ENCODE peak calls at places on chromosomes 4 and X, in seven cellular contexts. One of them, this sample, is unnamed.
A peak's percentile ranks its signal among the peaks of the same experiment; 100 is the strongest.

GRCh38 chr4:40453912-40454311 is 118.8 kb downstream of the CHRNA9 start:
- DNase-seq in cardiac fibroblast: no peak
- DNase-seq in AG04449: no peak
- DNase-seq in neural progenitor cell: no peak
- DNase-seq in fibroblast of pulmonary artery: no peak
- DNase-seq in HFF-Myc: no peak
- DNase-seq in epithelial cell of proximal tubule: no peak
- DNase-seq in this sample: no peak

GRCh38 chr4:153045111-153045982 is 109.2 kb downstream of the FHDC1 start:
- DNase-seq in cardiac fibroblast: no peak
- DNase-seq in AG04449: no peak
- DNase-seq in neural progenitor cell: no peak
- DNase-seq in fibroblast of pulmonary artery: no peak
- DNase-seq in HFF-Myc: no peak
- DNase-seq in epithelial cell of proximal tubule: no peak
- DNase-seq in this sample: no peak

GRCh38 chrX:47662144-47662657 is 3.2 kb upstream of the UXT start:
- DNase-seq in cardiac fibroblast: peak; percentile 87
- DNase-seq in AG04449: peak; percentile 90
- DNase-seq in neural progenitor cell: no peak
- DNase-seq in fibroblast of pulmonary artery: peak; percentile 90
- DNase-seq in HFF-Myc: peak; percentile 51
- DNase-seq in epithelial cell of proximal tubule: peak; percentile 73
- DNase-seq in this sample: peak; percentile 78

GRCh38 chr4:112952301-112952700 is 97.2 kb upstream of the ANK2 start:
- DNase-seq in cardiac fibroblast: no peak
- DNase-seq in AG04449: no peak
- DNase-seq in neural progenitor cell: no peak
- DNase-seq in fibroblast of pulmonary artery: no peak
- DNase-seq in HFF-Myc: no peak
- DNase-seq in epithelial cell of proximal tubule: no peak
- DNase-seq in this sample: no peak

GRCh38 chr4:71290481-71290880 is 48.3 kb upstream of the SLC4A4 start:
- DNase-seq in cardiac fibroblast: no peak
- DNase-seq in AG04449: no peak
- DNase-seq in neural progenitor cell: no peak
- DNase-seq in fibroblast of pulmonary artery: no peak
- DNase-seq in HFF-Myc: no peak
- DNase-seq in epithelial cell of proximal tubule: no peak
- DNase-seq in this sample: no peak

GRCh38 chr4:15153662-15154061 is 151.4 kb downstream of the CPEB2 start:
- DNase-seq in cardiac fibroblast: peak; percentile 61
- DNase-seq in AG04449: no peak
- DNase-seq in neural progenitor cell: no peak
- DNase-seq in fibroblast of pulmonary artery: peak; percentile 70
- DNase-seq in HFF-Myc: no peak
- DNase-seq in epithelial cell of proximal tubule: no peak
- DNase-seq in this sample: peak; percentile 36

GRCh38 chrX:140580478-140580877 is 75.6 kb upstream of the SOX3 start:
- DNase-seq in cardiac fibroblast: no peak
- DNase-seq in AG04449: no peak
- DNase-seq in neural progenitor cell: no peak
- DNase-seq in fibroblast of pulmonary artery: no peak
- DNase-seq in HFF-Myc: no peak
- DNase-seq in epithelial cell of proximal tubule: no peak
- DNase-seq in this sample: no peak

GRCh38 chr4:94595880-94596483 is 144.2 kb downstream of the PDLIM5 start:
- DNase-seq in cardiac fibroblast: peak; percentile 79
- DNase-seq in AG04449: no peak
- DNase-seq in neural progenitor cell: peak; percentile 46
- DNase-seq in fibroblast of pulmonary artery: peak; percentile 82
- DNase-seq in HFF-Myc: peak; percentile 38
- DNase-seq in epithelial cell of proximal tubule: peak; percentile 16
- DNase-seq in this sample: peak; percentile 84

GRCh38 chr4:95181446-95182306 is 367.1 kb downstream of the UNC5C start:
- DNase-seq in cardiac fibroblast: peak; percentile 13
- DNase-seq in AG04449: no peak
- DNase-seq in neural progenitor cell: peak; percentile 83
- DNase-seq in fibroblast of pulmonary artery: peak; percentile 24
- DNase-seq in HFF-Myc: no peak
- DNase-seq in epithelial cell of proximal tubule: no peak
- DNase-seq in this sample: no peak

GRCh38 chrX:153469811-153470410 is 465 bp downstream of the HAUS7 start:
- DNase-seq in cardiac fibroblast: no peak
- DNase-seq in AG04449: no peak
- DNase-seq in neural progenitor cell: peak; percentile 66
- DNase-seq in fibroblast of pulmonary artery: peak; percentile 24
- DNase-seq in HFF-Myc: no peak
- DNase-seq in epithelial cell of proximal tubule: no peak
- DNase-seq in this sample: peak; percentile 12

GRCh38 chrX:136170109-136170800 is 22.9 kb downstream of the FHL1 start:
- DNase-seq in cardiac fibroblast: peak; percentile 72
- DNase-seq in AG04449: no peak
- DNase-seq in neural progenitor cell: no peak
- DNase-seq in fibroblast of pulmonary artery: peak; percentile 58
- DNase-seq in HFF-Myc: no peak
- DNase-seq in epithelial cell of proximal tubule: no peak
- DNase-seq in this sample: peak; percentile 68

GRCh38 chr4:80340036-80340435 is 4.5 kb downstream of the CFAP299 start:
- DNase-seq in cardiac fibroblast: peak; percentile 22
- DNase-seq in AG04449: no peak
- DNase-seq in neural progenitor cell: no peak
- DNase-seq in fibroblast of pulmonary artery: peak; percentile 47
- DNase-seq in HFF-Myc: no peak
- DNase-seq in epithelial cell of proximal tubule: no peak
- DNase-seq in this sample: peak; percentile 39

GRCh38 chr4:114597410-114598115 is 1.0 kb upstream of the UGT8 start:
- DNase-seq in cardiac fibroblast: no peak
- DNase-seq in AG04449: no peak
- DNase-seq in neural progenitor cell: peak; percentile 13
- DNase-seq in fibroblast of pulmonary artery: no peak
- DNase-seq in HFF-Myc: no peak
- DNase-seq in epithelial cell of proximal tubule: no peak
- DNase-seq in this sample: no peak

GRCh38 chrX:74448669-74449068 is 27.4 kb downstream of the SLC16A2 start:
- DNase-seq in cardiac fibroblast: no peak
- DNase-seq in AG04449: no peak
- DNase-seq in neural progenitor cell: no peak
- DNase-seq in fibroblast of pulmonary artery: no peak
- DNase-seq in HFF-Myc: no peak
- DNase-seq in epithelial cell of proximal tubule: no peak
- DNase-seq in this sample: no peak
- H3K4me3 ChIP-seq in cardiac fibroblast: no peak overlapping the region
- H3K4me3 ChIP-seq in AG04449: no peak overlapping the region
- H3K4me3 ChIP-seq in neural progenitor cell: no peak overlapping the region
- H3K4me3 ChIP-seq in fibroblast of pulmonary artery: no peak overlapping the region
- H3K4me3 ChIP-seq in HFF-Myc: no peak overlapping the region
- H3K4me3 ChIP-seq in epithelial cell of proximal tubule: no peak overlapping the region
- H3K4me3 ChIP-seq in this sample: no peak overlapping the region

GRCh38 chrX:138877746-138878145 is 166.2 kb upstream of the FGF13 start:
- DNase-seq in cardiac fibroblast: no peak
- DNase-seq in AG04449: no peak
- DNase-seq in neural progenitor cell: no peak
- DNase-seq in fibroblast of pulmonary artery: no peak
- DNase-seq in HFF-Myc: no peak
- DNase-seq in epithelial cell of proximal tubule: no peak
- DNase-seq in this sample: peak; percentile 55
- H3K4me3 ChIP-seq in cardiac fibroblast: no peak overlapping the region
- H3K4me3 ChIP-seq in AG04449: no peak overlapping the region
- H3K4me3 ChIP-seq in neural progenitor cell: no peak overlapping the region
- H3K4me3 ChIP-seq in fibroblast of pulmonary artery: no peak overlapping the region
- H3K4me3 ChIP-seq in HFF-Myc: no peak overlapping the region
- H3K4me3 ChIP-seq in epithelial cell of proximal tubule: no peak overlapping the region
- H3K4me3 ChIP-seq in this sample: no peak overlapping the region

DNA sequence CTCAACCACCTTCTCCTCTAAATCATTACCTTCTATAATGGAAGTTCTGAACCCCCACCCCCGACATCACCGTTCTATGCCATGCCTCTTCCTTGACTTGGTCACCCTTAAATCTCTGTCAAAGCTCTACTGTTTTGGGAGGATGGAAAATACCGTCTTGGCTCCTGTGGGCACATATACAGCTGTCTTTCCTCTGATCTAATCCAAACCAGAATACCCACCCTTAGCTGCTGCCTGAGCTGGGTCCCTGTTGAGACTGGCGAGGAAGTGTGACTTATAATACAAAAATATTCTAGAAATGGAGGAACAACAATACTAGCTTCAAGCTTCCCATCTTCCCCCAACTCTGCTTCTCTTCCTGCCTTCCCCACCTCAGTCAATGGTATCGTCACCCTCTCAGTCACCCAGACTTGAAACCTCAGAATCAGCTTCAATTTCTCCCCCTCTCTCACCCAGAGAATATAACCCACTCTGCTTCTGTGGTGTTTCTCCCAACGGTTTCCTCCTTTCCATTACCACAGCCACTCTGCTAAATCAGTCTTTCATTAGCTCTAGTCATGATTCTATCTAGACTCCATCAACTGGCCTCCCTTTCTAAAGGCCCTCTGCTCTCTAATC is 583 bp upstream of the IL2RG start:
- DNase-seq in cardiac fibroblast: no peak
- DNase-seq in AG04449: no peak
- DNase-seq in neural progenitor cell: no peak
- DNase-seq in fibroblast of pulmonary artery: no peak
- DNase-seq in HFF-Myc: no peak
- DNase-seq in epithelial cell of proximal tubule: no peak
- DNase-seq in this sample: no peak
- H3K4me3 ChIP-seq in cardiac fibroblast: no peak overlapping the region
- H3K4me3 ChIP-seq in AG04449: no peak overlapping the region
- H3K4me3 ChIP-seq in neural progenitor cell: no peak overlapping the region
- H3K4me3 ChIP-seq in fibroblast of pulmonary artery: no peak overlapping the region
- H3K4me3 ChIP-seq in HFF-Myc: no peak overlapping the region
- H3K4me3 ChIP-seq in epithelial cell of proximal tubule: no peak overlapping the region
- H3K4me3 ChIP-seq in this sample: no peak overlapping the region

GRCh38 chr4:8024073-8024786 is 84.6 kb upstream of the AFAP1 start:
- DNase-seq in cardiac fibroblast: no peak
- DNase-seq in AG04449: no peak
- DNase-seq in neural progenitor cell: no peak
- DNase-seq in fibroblast of pulmonary artery: no peak
- DNase-seq in HFF-Myc: no peak
- DNase-seq in epithelial cell of proximal tubule: no peak
- DNase-seq in this sample: no peak

GRCh38 chr4:8022767-8023695 is 83.4 kb upstream of the AFAP1 start:
- DNase-seq in cardiac fibroblast: no peak
- DNase-seq in AG04449: no peak
- DNase-seq in neural progenitor cell: no peak
- DNase-seq in fibroblast of pulmonary artery: no peak
- DNase-seq in HFF-Myc: no peak
- DNase-seq in epithelial cell of proximal tubule: no peak
- DNase-seq in this sample: no peak

GRCh38 chr4:8023696-8024033 is 84.0 kb upstream of the AFAP1 start:
- DNase-seq in cardiac fibroblast: no peak
- DNase-seq in AG04449: no peak
- DNase-seq in neural progenitor cell: no peak
- DNase-seq in fibroblast of pulmonary artery: no peak
- DNase-seq in HFF-Myc: no peak
- DNase-seq in epithelial cell of proximal tubule: no peak
- DNase-seq in this sample: no peak

GRCh38 chr4:8019396-8020365 is 80.0 kb upstream of the AFAP1 start:
- DNase-seq in cardiac fibroblast: no peak
- DNase-seq in AG04449: no peak
- DNase-seq in neural progenitor cell: no peak
- DNase-seq in fibroblast of pulmonary artery: no peak
- DNase-seq in HFF-Myc: no peak
- DNase-seq in epithelial cell of proximal tubule: no peak
- DNase-seq in this sample: no peak

GRCh38 chr4:8021796-8022195 is 82.1 kb upstream of the AFAP1 start:
- DNase-seq in cardiac fibroblast: no peak
- DNase-seq in AG04449: no peak
- DNase-seq in neural progenitor cell: no peak
- DNase-seq in fibroblast of pulmonary artery: no peak
- DNase-seq in HFF-Myc: no peak
- DNase-seq in epithelial cell of proximal tubule: no peak
- DNase-seq in this sample: no peak
- H3K4me3 ChIP-seq in cardiac fibroblast: no peak overlapping the region
- H3K4me3 ChIP-seq in AG04449: no peak overlapping the region
- H3K4me3 ChIP-seq in neural progenitor cell: no peak overlapping the region
- H3K4me3 ChIP-seq in fibroblast of pulmonary artery: no peak overlapping the region
- H3K4me3 ChIP-seq in HFF-Myc: no peak overlapping the region
- H3K4me3 ChIP-seq in epithelial cell of proximal tubule: no peak overlapping the region
- H3K4me3 ChIP-seq in this sample: no peak overlapping the region

DNA sequence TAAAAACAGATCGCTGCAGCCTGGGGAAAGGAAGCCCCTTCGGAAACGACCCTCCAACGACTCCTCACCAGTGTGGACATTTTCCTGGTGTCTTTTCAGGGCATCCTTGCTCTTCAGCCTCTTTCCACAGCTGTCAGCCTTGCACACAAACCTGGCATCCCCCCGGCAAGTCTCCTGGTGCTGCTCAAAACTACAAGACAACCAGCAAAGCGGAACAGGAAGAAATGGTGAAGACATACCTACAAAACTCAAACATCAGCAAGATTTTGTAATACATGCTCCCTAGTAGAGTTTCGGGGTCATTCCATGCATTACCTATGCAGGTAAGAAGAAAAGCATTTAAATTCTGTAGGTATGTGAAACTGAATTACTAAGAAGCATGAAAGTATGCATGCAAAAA is 106.1 kb downstream of the PRDM5 start:
- DNase-seq in cardiac fibroblast: no peak
- DNase-seq in AG04449: no peak
- DNase-seq in neural progenitor cell: no peak
- DNase-seq in fibroblast of pulmonary artery: no peak
- DNase-seq in HFF-Myc: no peak
- DNase-seq in epithelial cell of proximal tubule: no peak
- DNase-seq in this sample: no peak
- H3K4me3 ChIP-seq in cardiac fibroblast: no peak overlapping the region
- H3K4me3 ChIP-seq in AG04449: peak overlapping the region; percentile 39
- H3K4me3 ChIP-seq in neural progenitor cell: no peak overlapping the region
- H3K4me3 ChIP-seq in fibroblast of pulmonary artery: no peak overlapping the region
- H3K4me3 ChIP-seq in HFF-Myc: no peak overlapping the region
- H3K4me3 ChIP-seq in epithelial cell of proximal tubule: no peak overlapping the region
- H3K4me3 ChIP-seq in this sample: no peak overlapping the region